ENCODE peak calls at places on chromosomes 16 and 17, in eight cellular contexts. One of them, this sample, is unnamed.

GRCh38 chr17:63039342-63039741 is 73.3 kb downstream of the TANC2 start:
- DNase-seq in tibial artery: no peak
- DNase-seq in adrenal gland: no peak
- DNase-seq in breast epithelium: no peak
- DNase-seq in SK-N-SH: no peak
- DNase-seq in OCI-LY7: no peak
- DNase-seq in neuronal stem cell: no peak
- DNase-seq in A549: no peak
- DNase-seq in this sample: no peak

GRCh38 chr16:67421030-67421429 is 4.8 kb upstream of the ZDHHC1 start:
- DNase-seq in OCI-LY7: no peak
- DNase-seq in adrenal gland: no peak
- DNase-seq in SK-N-SH: no peak
- DNase-seq in A549: no peak
- DNase-seq in neuronal stem cell: no peak
- DNase-seq in breast epithelium: no peak
- DNase-seq in tibial artery: no peak
- DNase-seq in this sample: no peak

GRCh38 chr16:29662729-29663019 is 373 bp upstream of the SPN start:
- DNase-seq in adrenal gland: no peak
- DNase-seq in breast epithelium: no peak
- DNase-seq in OCI-LY7: peak; percentile 67
- DNase-seq in neuronal stem cell: no peak
- DNase-seq in SK-N-SH: no peak
- DNase-seq in A549: no peak
- DNase-seq in tibial artery: no peak
- DNase-seq in this sample: no peak

GRCh38 chr16:10831899-10832886 is 13.6 kb upstream of the TVP23A start:
- DNase-seq in adrenal gland: no peak
- DNase-seq in neuronal stem cell: no peak
- DNase-seq in A549: no peak
- DNase-seq in SK-N-SH: no peak
- DNase-seq in tibial artery: peak; percentile 33
- DNase-seq in breast epithelium: no peak
- DNase-seq in OCI-LY7: peak; percentile 18
- DNase-seq in this sample: no peak

GRCh38 chr16:1691276-1691675 is 13.2 kb downstream of the JPT2 start:
- DNase-seq in adrenal gland: no peak
- DNase-seq in breast epithelium: no peak
- DNase-seq in SK-N-SH: no peak
- DNase-seq in tibial artery: no peak
- DNase-seq in neuronal stem cell: no peak
- DNase-seq in A549: no peak
- DNase-seq in OCI-LY7: no peak
- DNase-seq in this sample: no peak

GRCh38 chr17:64306850-64307463 is 43.9 kb upstream of the TEX2 start:
- DNase-seq in breast epithelium: peak; percentile 58
- DNase-seq in tibial artery: peak; percentile 65
- DNase-seq in neuronal stem cell: peak; percentile 68
- DNase-seq in OCI-LY7: peak; percentile 81
- DNase-seq in adrenal gland: peak; percentile 77
- DNase-seq in A549: peak; percentile 73
- DNase-seq in SK-N-SH: peak; percentile 72
- DNase-seq in this sample: no peak

GRCh38 chr17:17156511-17156910 is 49.6 kb downstream of the PLD6 start:
- DNase-seq in adrenal gland: no peak
- DNase-seq in neuronal stem cell: no peak
- DNase-seq in A549: no peak
- DNase-seq in SK-N-SH: no peak
- DNase-seq in tibial artery: no peak
- DNase-seq in OCI-LY7: no peak
- DNase-seq in breast epithelium: no peak
- DNase-seq in this sample: no peak

GRCh38 chr17:74407384-74407783 is 24.5 kb upstream of the GPRC5C start:
- DNase-seq in OCI-LY7: no peak
- DNase-seq in neuronal stem cell: no peak
- DNase-seq in breast epithelium: no peak
- DNase-seq in adrenal gland: no peak
- DNase-seq in tibial artery: no peak
- DNase-seq in SK-N-SH: no peak
- DNase-seq in A549: no peak
- DNase-seq in this sample: no peak

GRCh38 chr17:7262192-7263070 is at the start of gene CLDN7:
- DNase-seq in adrenal gland: no peak
- DNase-seq in breast epithelium: peak; percentile 93
- DNase-seq in SK-N-SH: peak; percentile 42
- DNase-seq in neuronal stem cell: no peak
- DNase-seq in OCI-LY7: no peak
- DNase-seq in A549: no peak
- DNase-seq in tibial artery: no peak
- DNase-seq in this sample: no peak

GRCh38 chr17:78273813-78274212 is 42.4 kb downstream of the TMEM235 start:
- DNase-seq in A549: no peak
- DNase-seq in OCI-LY7: no peak
- DNase-seq in breast epithelium: no peak
- DNase-seq in SK-N-SH: no peak
- DNase-seq in adrenal gland: no peak
- DNase-seq in neuronal stem cell: no peak
- DNase-seq in tibial artery: no peak
- DNase-seq in this sample: no peak

GRCh38 chr17:78271419-78272160 is 40.2 kb downstream of the TMEM235 start:
- DNase-seq in neuronal stem cell: no peak
- DNase-seq in OCI-LY7: no peak
- DNase-seq in breast epithelium: no peak
- DNase-seq in A549: no peak
- DNase-seq in adrenal gland: no peak
- DNase-seq in tibial artery: no peak
- DNase-seq in SK-N-SH: no peak
- DNase-seq in this sample: no peak

GRCh38 chr17:78272914-78273258 is 41.5 kb downstream of the TMEM235 start:
- DNase-seq in tibial artery: no peak
- DNase-seq in A549: no peak
- DNase-seq in OCI-LY7: no peak
- DNase-seq in adrenal gland: no peak
- DNase-seq in breast epithelium: no peak
- DNase-seq in SK-N-SH: no peak
- DNase-seq in neuronal stem cell: no peak
- DNase-seq in this sample: no peak

GRCh38 chr17:78269893-78270490 is 38.6 kb downstream of the TMEM235 start:
- DNase-seq in adrenal gland: no peak
- DNase-seq in neuronal stem cell: no peak
- DNase-seq in tibial artery: no peak
- DNase-seq in A549: no peak
- DNase-seq in breast epithelium: no peak
- DNase-seq in OCI-LY7: no peak
- DNase-seq in SK-N-SH: no peak
- DNase-seq in this sample: no peak

GRCh38 chr17:78272181-78272913 is 40.9 kb downstream of the TMEM235 start:
- DNase-seq in SK-N-SH: peak; percentile 15
- DNase-seq in OCI-LY7: peak; percentile 64
- DNase-seq in neuronal stem cell: no peak
- DNase-seq in adrenal gland: peak; percentile 58
- DNase-seq in tibial artery: no peak
- DNase-seq in breast epithelium: peak; percentile 90
- DNase-seq in A549: no peak
- DNase-seq in this sample: no peak
- H3K27ac ChIP-seq in SK-N-SH: no peak overlapping the region
- H3K27ac ChIP-seq in OCI-LY7: no peak overlapping the region
- H3K27ac ChIP-seq in neuronal stem cell: no peak overlapping the region
- H3K27ac ChIP-seq in adrenal gland: no peak overlapping the region
- H3K27ac ChIP-seq in tibial artery: no peak overlapping the region
- H3K27ac ChIP-seq in breast epithelium: peak overlapping the region; percentile 50
- H3K27ac ChIP-seq in A549: peak overlapping the region; percentile 40
- H3K27ac ChIP-seq in this sample: no peak overlapping the region

DNA sequence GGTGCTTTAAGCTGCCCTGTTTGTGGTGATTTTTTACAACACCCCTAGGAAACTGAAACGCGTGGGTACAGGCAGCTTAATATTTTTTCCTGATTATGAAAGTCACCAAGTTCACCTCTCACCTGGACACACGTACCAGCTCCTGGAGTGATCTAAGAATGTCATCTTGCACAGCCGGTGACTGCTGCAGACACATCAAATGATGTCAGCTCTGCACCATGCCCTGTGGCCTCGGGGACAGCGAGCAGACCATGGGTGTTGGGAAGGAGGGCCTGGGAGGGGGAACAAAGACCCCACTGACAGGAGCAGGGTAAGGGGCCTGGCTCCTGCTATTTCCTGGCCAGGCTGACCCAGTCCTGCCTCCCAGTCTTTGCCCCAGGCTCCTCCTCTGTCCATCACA is 272.7 kb downstream of the PARN start:
- DNase-seq in A549: no peak
- DNase-seq in SK-N-SH: no peak
- DNase-seq in tibial artery: no peak
- DNase-seq in adrenal gland: no peak
- DNase-seq in OCI-LY7: no peak
- DNase-seq in neuronal stem cell: no peak
- DNase-seq in breast epithelium: no peak
- DNase-seq in this sample: no peak
- H3K27ac ChIP-seq in A549: peak overlapping the region; percentile 98
- H3K27ac ChIP-seq in SK-N-SH: no peak overlapping the region
- H3K27ac ChIP-seq in tibial artery: no peak overlapping the region
- H3K27ac ChIP-seq in adrenal gland: no peak overlapping the region
- H3K27ac ChIP-seq in OCI-LY7: peak overlapping the region; percentile 97
- H3K27ac ChIP-seq in neuronal stem cell: no peak overlapping the region
- H3K27ac ChIP-seq in breast epithelium: no peak overlapping the region
- H3K27ac ChIP-seq in this sample: no peak overlapping the region

DNA sequence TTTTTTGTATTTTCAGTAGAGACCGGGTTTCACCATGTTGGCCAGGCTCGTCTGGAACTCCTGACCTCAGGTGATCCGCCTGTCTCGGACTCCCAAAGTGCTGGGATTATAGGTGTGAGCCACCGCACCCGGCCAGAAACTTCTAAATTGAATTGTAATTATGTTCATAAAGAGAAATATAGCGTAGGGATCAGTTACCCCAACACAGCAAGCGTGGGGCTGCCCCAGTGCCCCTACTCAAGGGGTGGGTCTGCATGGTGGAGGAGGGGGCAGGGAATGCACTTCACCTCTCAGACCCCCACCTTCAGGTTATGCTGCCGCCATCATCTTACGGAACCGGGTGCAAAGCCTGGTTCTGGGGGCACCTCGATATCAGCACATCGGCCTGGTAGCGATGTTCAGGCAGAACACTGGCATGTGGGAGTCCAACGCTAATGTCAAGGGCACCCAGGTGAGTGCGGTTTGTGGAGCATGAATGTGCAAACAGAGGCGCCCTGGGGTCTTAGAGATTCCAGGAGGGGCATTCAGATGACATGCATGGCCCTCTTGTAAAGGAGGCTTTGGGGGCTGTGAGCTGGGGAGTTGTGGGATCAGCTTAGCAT is 18.0 kb downstream of the ITGAM start:
- DNase-seq in breast epithelium: no peak
- DNase-seq in OCI-LY7: no peak
- DNase-seq in tibial artery: no peak
- DNase-seq in neuronal stem cell: no peak
- DNase-seq in adrenal gland: no peak
- DNase-seq in A549: no peak
- DNase-seq in SK-N-SH: no peak
- DNase-seq in this sample: no peak
- H3K27ac ChIP-seq in breast epithelium: no peak overlapping the region
- H3K27ac ChIP-seq in OCI-LY7: no peak overlapping the region
- H3K27ac ChIP-seq in tibial artery: no peak overlapping the region
- H3K27ac ChIP-seq in neuronal stem cell: no peak overlapping the region
- H3K27ac ChIP-seq in adrenal gland: no peak overlapping the region
- H3K27ac ChIP-seq in A549: no peak overlapping the region
- H3K27ac ChIP-seq in SK-N-SH: no peak overlapping the region
- H3K27ac ChIP-seq in this sample: no peak overlapping the region

GRCh38 chr16:88700636-88701482 is 5.3 kb downstream of the RNF166 start:
- DNase-seq in neuronal stem cell: no peak
- DNase-seq in tibial artery: peak; percentile 92
- DNase-seq in breast epithelium: peak; percentile 80
- DNase-seq in OCI-LY7: peak; percentile 86
- DNase-seq in A549: no peak
- DNase-seq in SK-N-SH: no peak
- DNase-seq in adrenal gland: peak; percentile 96
- DNase-seq in this sample: peak; percentile 17

GRCh38 chr16:88701541-88702363 is 4.5 kb downstream of the RNF166 start:
- DNase-seq in OCI-LY7: no peak
- DNase-seq in breast epithelium: no peak
- DNase-seq in adrenal gland: no peak
- DNase-seq in SK-N-SH: no peak
- DNase-seq in tibial artery: no peak
- DNase-seq in neuronal stem cell: no peak
- DNase-seq in A549: no peak
- DNase-seq in this sample: no peak

GRCh38 chr16:88703486-88704309 is 2.5 kb downstream of the RNF166 start:
- DNase-seq in breast epithelium: peak; percentile 37
- DNase-seq in OCI-LY7: peak; percentile 73
- DNase-seq in neuronal stem cell: no peak
- DNase-seq in tibial artery: no peak
- DNase-seq in A549: no peak
- DNase-seq in adrenal gland: peak; percentile 56
- DNase-seq in SK-N-SH: no peak
- DNase-seq in this sample: peak; percentile 39

GRCh38 chr16:88700322-88700635 is 5.9 kb downstream of the RNF166 start:
- DNase-seq in SK-N-SH: no peak
- DNase-seq in A549: no peak
- DNase-seq in neuronal stem cell: no peak
- DNase-seq in adrenal gland: no peak
- DNase-seq in breast epithelium: no peak
- DNase-seq in OCI-LY7: no peak
- DNase-seq in tibial artery: no peak
- DNase-seq in this sample: no peak

GRCh38 chr16:88702364-88703210 is 3.6 kb downstream of the RNF166 start:
- DNase-seq in adrenal gland: no peak
- DNase-seq in neuronal stem cell: no peak
- DNase-seq in SK-N-SH: no peak
- DNase-seq in tibial artery: no peak
- DNase-seq in A549: no peak
- DNase-seq in OCI-LY7: peak; percentile 32
- DNase-seq in breast epithelium: no peak
- DNase-seq in this sample: no peak
- H3K27ac ChIP-seq in adrenal gland: peak overlapping the region; percentile 80
- H3K27ac ChIP-seq in neuronal stem cell: no peak overlapping the region
- H3K27ac ChIP-seq in SK-N-SH: no peak overlapping the region
- H3K27ac ChIP-seq in tibial artery: no peak overlapping the region
- H3K27ac ChIP-seq in A549: no peak overlapping the region
- H3K27ac ChIP-seq in OCI-LY7: peak overlapping the region; percentile 71
- H3K27ac ChIP-seq in breast epithelium: no peak overlapping the region
- H3K27ac ChIP-seq in this sample: peak overlapping the region; percentile 78

DNA sequence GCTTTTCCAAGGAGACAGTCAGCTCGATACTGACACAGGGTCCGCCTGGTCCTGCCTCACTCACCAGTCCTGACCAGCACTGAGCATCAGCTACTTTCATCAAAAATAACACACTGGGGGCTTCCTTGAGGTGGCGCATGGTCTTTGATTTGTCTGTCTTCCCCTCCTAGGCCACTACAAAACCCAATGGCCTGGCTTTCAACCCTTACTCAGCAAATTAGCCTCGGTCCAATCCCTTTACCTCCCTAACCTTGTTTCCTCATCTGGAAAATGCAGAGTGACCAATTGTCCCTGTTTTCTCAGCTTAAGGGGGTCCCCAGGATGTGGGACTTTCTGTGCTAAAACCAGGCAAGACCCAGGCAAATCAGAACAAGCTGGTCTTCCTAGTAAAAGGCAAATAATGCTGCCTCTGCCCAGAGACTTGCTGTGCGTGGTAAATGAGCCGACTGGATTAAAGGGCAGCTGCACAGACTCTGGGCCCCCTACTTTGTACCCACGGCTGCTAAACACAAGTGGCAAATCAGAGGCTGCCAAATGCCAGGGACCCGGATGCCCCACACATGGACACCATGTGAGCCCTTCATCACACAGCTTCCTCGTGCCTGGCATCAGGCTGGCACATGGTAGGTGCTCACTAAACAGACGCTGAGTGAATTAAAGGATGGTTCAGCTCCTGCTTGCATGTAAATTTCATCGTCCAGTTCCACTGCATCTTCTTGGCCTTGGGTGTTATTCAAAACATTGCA is 31.2 kb upstream of the CMIP start:
- DNase-seq in adrenal gland: no peak
- DNase-seq in SK-N-SH: no peak
- DNase-seq in breast epithelium: no peak
- DNase-seq in neuronal stem cell: no peak
- DNase-seq in tibial artery: no peak
- DNase-seq in OCI-LY7: no peak
- DNase-seq in A549: no peak
- DNase-seq in this sample: no peak
- H3K27ac ChIP-seq in adrenal gland: no peak overlapping the region
- H3K27ac ChIP-seq in SK-N-SH: no peak overlapping the region
- H3K27ac ChIP-seq in breast epithelium: no peak overlapping the region
- H3K27ac ChIP-seq in neuronal stem cell: no peak overlapping the region
- H3K27ac ChIP-seq in tibial artery: no peak overlapping the region
- H3K27ac ChIP-seq in OCI-LY7: no peak overlapping the region
- H3K27ac ChIP-seq in A549: peak overlapping the region; percentile 100
- H3K27ac ChIP-seq in this sample: no peak overlapping the region